ENCODE peak calls at places on chromosomes 16 and 17, in five cellular contexts. V is GM12878, I is K562, Q is H1, R is HepG2. W is an unnamed sample.

GRCh38 chr17:82782657-82783207 is 30.9 kb downstream of the TBCD start:
- DNase-seq in V (no peak), I (no peak), Q (no peak), R (no peak), W (no peak)

GRCh38 chr17:46056800-46057304 is 57.8 kb downstream of the STH start:
- DNase-seq in V (no peak), I (no peak), Q (no peak), R (no peak), W (no peak)

GRCh38 chr17:28347261-28347891 is 10.0 kb downstream of the POLDIP2 start:
- DNase-seq in V (no peak), I (no peak), Q (no peak), R (no peak), W (no peak)

GRCh38 chr17:48841395-48841831 is 10.6 kb downstream of the CALCOCO2 start:
- DNase-seq in V (peak; percentile 83), I (no peak), Q (no peak), R (no peak), W (no peak)

GRCh38 chr17:17062356-17062755 is 20.1 kb downstream of the MPRIP start:
- DNase-seq in V (no peak), I (no peak), Q (no peak), R (no peak), W (no peak)

GRCh38 chr17:61221181-61221580 is 178.5 kb upstream of the TBX2 start:
- DNase-seq in V (no peak), I (no peak), Q (no peak), R (no peak), W (no peak)

GRCh38 chr17:32516450-32516849 is 29.7 kb downstream of the CDK5R1 start:
- DNase-seq in V (no peak), I (no peak), Q (no peak), R (no peak), W (no peak)

GRCh38 chr17:54840885-54841614 is 59.6 kb upstream of the TOM1L1 start:
- DNase-seq in V (no peak), I (no peak), Q (no peak), R (no peak), W (no peak)

GRCh38 chr16:4515611-4516233 is 22.9 kb downstream of the CDIP1 start:
- DNase-seq in V (peak; percentile 52), I (no peak), Q (no peak), R (no peak), W (no peak)

GRCh38 chr17:50699410-50699809 is 8.3 kb downstream of the ANKRD40 start:
- DNase-seq in V (no peak), I (no peak), Q (no peak), R (no peak), W (no peak)

GRCh38 chr17:39927928-39928867 is 666 bp downstream of the LRRC3C start:
- DNase-seq in V (no peak), I (peak; percentile 44), Q (peak; percentile 81), R (peak; percentile 72), W (peak; percentile 77)

GRCh38 chr17:76451480-76451879 is 1.5 kb downstream of the UBE2O start:
- DNase-seq in V (no peak), I (no peak), Q (no peak), R (no peak), W (no peak)

GRCh38 chr16:30870904-30871303 is 23.0 kb downstream of the BCL7C start:
- DNase-seq in V (no peak), I (no peak), Q (no peak), R (no peak), W (no peak)

GRCh38 chr16:711548-712320 is 3.2 kb upstream of the METRN start:
- DNase-seq in V (no peak), I (peak; percentile 76), Q (peak; percentile 95), R (no peak), W (peak; percentile 90)

GRCh38 chr16:84088695-84089395 is 27.9 kb downstream of the MBTPS1 start:
- DNase-seq in V (peak; percentile 67), I (no peak), Q (no peak), R (peak; percentile 24), W (no peak)

GRCh38 chr16:59047114-59047513 is 313.0 kb upstream of the GOT2 start:
- DNase-seq in V (no peak), I (no peak), Q (no peak), R (no peak), W (no peak)

GRCh38 chr16:89973235-89973634 is 24.7 kb downstream of the DEF8 start:
- DNase-seq in V (no peak), I (no peak), Q (no peak), R (no peak), W (no peak)

GRCh38 chr17:4956493-4957061 is 5.7 kb downstream of the ENO3 start:
- DNase-seq in V (no peak), I (peak; percentile 18), Q (peak; percentile 93), R (no peak), W (peak; percentile 83)

GRCh38 chr17:79325707-79326106 is 251.1 kb downstream of the ENGASE start:
- DNase-seq in V (no peak), I (peak; percentile 51), Q (peak; percentile 79), R (no peak), W (peak; percentile 67)

GRCh38 chr17:71330099-71330375 is 790.8 kb upstream of the SOX9 start:
- DNase-seq in V (no peak), I (no peak), Q (no peak), R (no peak), W (no peak)

GRCh38 chr16:74774223-74775139 is at the start of gene FA2H:
- DNase-seq in V (no peak), I (peak; percentile 97), Q (peak; percentile 90), R (peak; percentile 86), W (peak; percentile 88)

GRCh38 chr17:77906377-77906871 is 52.1 kb upstream of the TNRC6C start:
- DNase-seq in V (no peak), I (no peak), Q (no peak), R (no peak), W (no peak)

GRCh38 chr17:37493249-37494027 is 3.7 kb downstream of the DUSP14 start:
- DNase-seq in V (no peak), I (no peak), Q (no peak), R (peak; percentile 19), W (no peak)

GRCh38 chr16:31696968-31697743 is 169.5 kb downstream of the AHSP start:
- DNase-seq in V (no peak), I (peak; percentile 44), Q (no peak), R (peak; percentile 64), W (no peak)

GRCh38 chr17:34366051-34366450 is 3.0 kb upstream of the CCL1 start:
- DNase-seq in V (no peak), I (no peak), Q (no peak), R (no peak), W (no peak)

GRCh38 chr17:50807675-50808074 is 27.7 kb upstream of the WFIKKN2 start:
- DNase-seq in V (no peak), I (no peak), Q (no peak), R (no peak), W (no peak)

GRCh38 chr17:7914771-7915610 is 1.1 kb downstream of the RNF227 start:
- DNase-seq in V (no peak), I (no peak), Q (no peak), R (no peak), W (no peak)

GRCh38 chr16:69286941-69287713 is 24.0 kb upstream of the VPS4A start:
- DNase-seq in V (peak; percentile 5), I (peak; percentile 34), Q (no peak), R (peak; percentile 62), W (no peak)

GRCh38 chr17:70136131-70136530 is 33.2 kb upstream of the KCNJ2 start:
- DNase-seq in V (no peak), I (no peak), Q (no peak), R (no peak), W (no peak)

GRCh38 chr17:31428111-31428510 is 36.6 kb downstream of the RAB11FIP4 start:
- DNase-seq in V (no peak), I (no peak), Q (no peak), R (no peak), W (peak; percentile 4)

GRCh38 chr17:31425646-31426045 is 34.2 kb downstream of the RAB11FIP4 start:
- DNase-seq in V (no peak), I (no peak), Q (peak; percentile 56), R (peak; percentile 33), W (no peak)

GRCh38 chr17:31428512-31428911 is 37.0 kb downstream of the RAB11FIP4 start:
- DNase-seq in V (no peak), I (no peak), Q (no peak), R (no peak), W (peak; percentile 2)

GRCh38 chr17:31424944-31425582 is 33.6 kb downstream of the RAB11FIP4 start:
- DNase-seq in V (no peak), I (no peak), Q (peak; percentile 47), R (no peak), W (no peak)

GRCh38 chr17:31427684-31428083 is 36.2 kb downstream of the RAB11FIP4 start:
- DNase-seq in V (no peak), I (no peak), Q (no peak), R (no peak), W (no peak)
- TF ChIP-seq ATF3 in V (no peak), I (no peak), Q (no peak), R (no peak), W (no peak)

DNA sequence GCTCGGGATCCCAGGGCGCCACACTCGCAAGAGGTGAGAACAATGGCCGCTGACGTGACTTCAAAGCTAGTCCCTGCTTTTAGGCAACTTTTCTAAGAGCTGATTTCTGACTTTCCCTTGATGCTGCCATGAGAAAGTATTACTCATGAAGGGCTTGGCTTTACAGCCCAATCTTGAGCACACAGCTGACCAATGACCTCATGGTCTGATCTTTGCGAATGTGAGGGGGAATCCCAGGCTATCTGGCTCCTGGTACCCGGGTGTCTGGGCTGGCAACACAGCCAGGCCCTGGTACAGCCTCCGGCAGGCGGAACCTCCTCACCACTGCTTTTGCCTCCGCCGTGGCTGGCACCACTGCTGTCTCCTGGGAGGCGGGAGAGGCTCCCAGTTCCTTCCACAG is 17.5 kb downstream of the NDUFAF8 start:
- DNase-seq in V (no peak), I (no peak), Q (no peak), R (no peak), W (no peak)
- TF ChIP-seq USF2 in V (no peak), I (no peak), Q (no peak), R (no peak), W (no peak)

DNA sequence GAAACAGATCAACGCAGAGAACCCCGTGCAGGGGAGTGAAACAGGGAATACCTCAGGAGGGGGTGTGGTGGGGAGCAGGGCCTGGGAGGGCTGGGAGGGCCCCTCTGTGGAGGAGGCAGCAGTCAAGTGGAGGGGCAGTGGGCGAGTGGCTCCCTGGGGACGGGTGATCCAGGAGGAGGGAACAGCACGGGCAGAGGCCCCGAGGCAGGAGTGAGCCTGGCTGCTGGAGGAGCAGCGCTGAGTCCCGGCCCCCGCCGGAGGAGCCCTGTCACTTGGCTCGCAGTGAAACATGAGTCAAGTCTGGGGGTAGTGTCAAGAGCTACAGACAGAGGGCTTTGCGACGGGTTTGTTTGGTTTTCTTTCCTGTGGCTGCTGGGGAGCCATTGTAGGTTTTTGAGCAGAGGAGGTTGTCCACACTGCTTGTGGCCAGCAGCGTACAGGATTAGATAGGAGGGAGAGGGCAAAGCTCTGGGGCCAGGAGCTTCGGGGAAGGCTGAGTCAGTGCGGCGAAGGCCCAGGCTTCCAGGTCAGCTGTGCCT is 115.7 kb upstream of the CIBAR2 start:
- DNase-seq in V (no peak), I (peak; percentile 52), Q (no peak), R (no peak), W (peak; percentile 53)
- TF ChIP-seq ATF3 in V (no peak), I (no peak), Q (no peak), R (no peak), W (no peak)

DNA sequence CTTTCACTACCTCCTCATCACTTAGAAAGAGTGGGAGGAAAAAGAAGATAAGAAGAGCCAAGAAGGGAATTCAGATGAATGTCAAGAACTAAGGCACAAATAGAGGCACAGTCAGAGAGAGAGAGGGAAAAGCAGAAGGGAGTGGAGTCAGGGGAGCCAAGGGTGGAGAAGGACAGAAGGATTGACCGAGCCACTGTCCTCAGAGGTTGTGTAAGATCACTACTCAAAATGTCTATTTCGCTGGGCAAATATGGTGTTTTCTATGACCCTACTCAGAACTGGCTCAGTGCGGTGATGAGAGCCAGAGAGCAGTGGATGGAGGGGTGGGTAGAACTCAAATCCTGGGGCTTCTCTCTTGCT is 139.2 kb upstream of the HS3ST2 start:
- DNase-seq in V (no peak), I (no peak), Q (peak; percentile 14), R (no peak), W (no peak)
- TF ChIP-seq USF2 in V (no peak), I (no peak), Q (no peak), R (no peak), W (no peak)

W was measured in WTC11.